ENCODE peak calls at places on chromosome 9, in seven cellular contexts. J is WTC11, N is ovary, A is prostate gland, K is BE2C, U is GM06990, C is astrocyte of the spinal cord. Z is an unnamed sample.
A peak's percentile ranks its signal among the peaks of the same experiment; 100 is the strongest.

GRCh38 chr9:88535932-88536324 is 950 bp downstream of the NXNL2 start:
- DNase-seq in K (no peak), U (no peak), A (no peak), C (no peak), N (peak; percentile 74), J (peak; percentile 26), Z (no peak)

GRCh38 chr9:99197124-99197630 is 24.6 kb downstream of the ALG2 start:
- DNase-seq in A (no peak), N (no peak), J (no peak), K (no peak), U (no peak), C (no peak), Z (no peak)

GRCh38 chr9:89291741-89292140 is 19.3 kb upstream of the CKS2 start:
- DNase-seq in C (no peak), N (no peak), J (no peak), U (no peak), K (no peak), A (no peak), Z (no peak)

GRCh38 chr9:75071530-75072122 is 16.3 kb downstream of the NMRK1 start:
- DNase-seq in C (no peak), U (peak; percentile 25), K (no peak), N (no peak), J (no peak), A (no peak), Z (no peak)

GRCh38 chr9:22084336-22085035 is 75.4 kb upstream of the CDKN2B start:
- DNase-seq in N (no peak), K (no peak), A (no peak), U (no peak), J (no peak), C (peak; percentile 95), Z (peak; percentile 57)

GRCh38 chr9:116741106-116741740 is 54.1 kb downstream of the TRIM32 start:
- DNase-seq in K (no peak), U (no peak), C (no peak), A (no peak), J (no peak), N (no peak), Z (no peak)

GRCh38 chr9:97365634-97366033 is 46.3 kb upstream of the TDRD7 start:
- DNase-seq in U (no peak), A (no peak), N (no peak), J (no peak), K (no peak), C (no peak), Z (no peak)

GRCh38 chr9:36826581-36826980 is 207.5 kb downstream of the PAX5 start:
- DNase-seq in C (no peak), N (no peak), U (no peak), J (no peak), A (no peak), K (no peak), Z (no peak)

GRCh38 chr9:129258823-129259301 is 80.8 kb upstream of the IER5L start:
- DNase-seq in K (no peak), C (no peak), N (no peak), A (no peak), U (no peak), J (no peak), Z (no peak)

GRCh38 chr9:134179918-134180785 is 15.8 kb upstream of the RNU6ATAC start:
- DNase-seq in A (no peak), K (peak; percentile 8), U (peak; percentile 3), N (peak; percentile 28), C (no peak), J (no peak), Z (no peak)

GRCh38 chr9:92455217-92455616 is 27.1 kb downstream of the ASPN start:
- DNase-seq in A (no peak), K (no peak), U (no peak), J (peak; percentile 26), N (no peak), C (no peak), Z (no peak)

GRCh38 chr9:116151966-116152381 is 1.6 kb upstream of the PAPPA start:
- DNase-seq in C (peak; percentile 87), U (no peak), J (no peak), A (no peak), N (no peak), K (no peak), Z (no peak)

GRCh38 chr9:93572636-93573035 is 3.7 kb upstream of the PHF2 start:
- DNase-seq in N (no peak), J (no peak), A (no peak), K (no peak), U (no peak), C (no peak), Z (no peak)

GRCh38 chr9:116334581-116335150 is 181.1 kb downstream of the PAPPA start:
- DNase-seq in J (no peak), K (no peak), U (no peak), A (no peak), C (no peak), N (no peak), Z (no peak)

GRCh38 chr9:113345165-113345564 is 4.2 kb upstream of the BSPRY start:
- DNase-seq in K (no peak), A (no peak), N (no peak), U (no peak), J (no peak), C (no peak), Z (no peak)

GRCh38 chr9:10331157-10331556 is 281.6 kb downstream of the PTPRD start:
- DNase-seq in K (no peak), N (no peak), U (no peak), C (no peak), J (no peak), A (no peak), Z (no peak)

GRCh38 chr9:16074962-16075361 is 522.1 kb downstream of the CCDC171 start:
- DNase-seq in J (no peak), C (no peak), N (no peak), U (no peak), K (no peak), A (no peak), Z (no peak)

GRCh38 chr9:134007150-134007549 is 15.0 kb upstream of the VAV2 start:
- DNase-seq in K (peak; percentile 65), U (no peak), C (no peak), J (no peak), N (no peak), A (no peak), Z (no peak)

GRCh38 chr9:134534661-134535080 is 106.9 kb upstream of the COL5A1 start:
- DNase-seq in J (no peak), K (no peak), N (no peak), C (peak; percentile 45), U (no peak), A (no peak), Z (no peak)

GRCh38 chr9:29211681-29212589 is 1638.7 kb upstream of the C9orf72 start:
- DNase-seq in A (no peak), U (peak; percentile 14), K (peak; percentile 82), J (peak; percentile 72), N (no peak), C (peak; percentile 7), Z (no peak)

GRCh38 chr9:128587453-128587852 is 35.1 kb downstream of the SPTAN1 start:
- DNase-seq in J (no peak), A (no peak), U (peak; percentile 40), N (no peak), K (no peak), C (no peak), Z (no peak)

GRCh38 chr9:121260457-121261106 is 7.4 kb upstream of the GSN start:
- DNase-seq in U (no peak), C (no peak), N (no peak), K (no peak), J (no peak), A (no peak), Z (no peak)

GRCh38 chr9:86387376-86387775 is 33.2 kb upstream of the TUT7 start:
- DNase-seq in A (no peak), U (no peak), C (no peak), N (no peak), J (no peak), K (no peak), Z (no peak)

GRCh38 chr9:111038336-111039202 is at the start of gene LPAR1:
- DNase-seq in J (peak; percentile 68), C (peak; percentile 78), A (peak; percentile 42), N (peak; percentile 60), U (peak; percentile 63), K (peak; percentile 64), Z (no peak)

GRCh38 chr9:87849144-87849741 is 33.4 kb upstream of the SPATA31E1 start:
- DNase-seq in C (no peak), K (no peak), U (no peak), A (no peak), J (no peak), N (no peak), Z (no peak)

GRCh38 chr9:131370638-131371037 is 23.2 kb upstream of the PRRC2B start:
- DNase-seq in U (no peak), J (no peak), N (no peak), K (no peak), C (no peak), A (no peak), Z (no peak)

GRCh38 chr9:116337015-116337414 is 183.4 kb downstream of the PAPPA start:
- DNase-seq in N (no peak), U (no peak), C (peak; percentile 57), J (no peak), K (no peak), A (no peak), Z (no peak)

GRCh38 chr9:83622433-83622813 is 520 bp upstream of the IDNK start:
- DNase-seq in A (no peak), C (no peak), J (no peak), K (no peak), U (no peak), N (no peak), Z (no peak)

GRCh38 chr9:97744710-97745708 is 47.9 kb upstream of the XPA start:
- DNase-seq in U (no peak), N (no peak), K (no peak), J (peak; percentile 60), C (no peak), A (no peak), Z (no peak)

GRCh38 chr9:88998911-88999310 is 7.6 kb downstream of the S1PR3 start:
- DNase-seq in A (no peak), K (peak; percentile 62), J (no peak), C (peak; percentile 55), N (peak; percentile 56), U (no peak), Z (no peak)

GRCh38 chr9:104608336-104608735 is 2.9 kb upstream of the OR13C2 start:
- DNase-seq in J (no peak), U (no peak), C (no peak), N (no peak), K (no peak), A (no peak), Z (no peak)
- TF ChIP-seq CTCF in J (no peak), U (peak; percentile 16), C (no peak), N (no peak), K (no peak), A (no peak), Z (peak; percentile 14)

GRCh38 chr9:124290053-124290581 is 32.4 kb downstream of the NEK6 start:
- DNase-seq in A (no peak), K (no peak), C (no peak), N (no peak), U (peak; percentile 70), J (no peak), Z (no peak)
- TF ChIP-seq CTCF in A (no peak), K (no peak), C (no peak), N (no peak), U (peak; percentile 44), J (no peak), Z (no peak)

GRCh38 chr9:72577212-72577753 is 55.9 kb downstream of the TMC1 start:
- DNase-seq in C (peak; percentile 81), A (peak; percentile 60), K (no peak), N (peak; percentile 50), J (no peak), U (no peak), Z (peak; percentile 66)
- TF ChIP-seq CTCF in C (no peak), A (no peak), K (no peak), N (no peak), J (no peak), U (no peak), Z (no peak)

GRCh38 chr9:114504341-114505186 is 709 bp downstream of the WHRN start:
- DNase-seq in A (peak; percentile 63), K (peak; percentile 26), C (peak; percentile 29), U (no peak), N (peak; percentile 64), J (peak; percentile 69), Z (no peak)
- TF ChIP-seq CTCF in A (peak; percentile 63), K (peak; percentile 36), C (peak; percentile 49), U (peak; percentile 10), N (peak; percentile 19), J (peak; percentile 36), Z (peak; percentile 43)

Z was measured in AG09319.